ENCODE peak calls at places on chromosomes 12 and 14, in ten cellular contexts. L is brain microvascular endothelial cell, Z is fibroblast of pulmonary artery, F is adrenal gland, R is stomach, I is heart left ventricle, J is Panc1, V is heart right ventricle, U is transverse colon, W is mammary epithelial cell. M is an unnamed sample.

GRCh38 chr12:25861226-25861625 is 97.3 kb upstream of the RASSF8 start:
- DNase-seq in L (no peak), Z (no peak), F (no peak), R (no peak), I (no peak), J (no peak), V (no peak), U (no peak), W (no peak), M (no peak)

GRCh38 chr14:55398679-55399078 is 13.0 kb downstream of the ATG14 start:
- DNase-seq in L (peak; percentile 93), Z (peak; percentile 98), F (peak; percentile 67), R (no peak), I (no peak), J (peak; percentile 68), V (no peak), U (no peak), W (peak; percentile 90), M (no peak)

GRCh38 chr12:87812030-87812429 is 217.2 kb downstream of the C12orf50 start:
- DNase-seq in L (no peak), Z (no peak), F (no peak), R (no peak), I (no peak), J (no peak), V (no peak), U (no peak), W (peak; percentile 62), M (no peak)

GRCh38 chr12:122961551-122962329 is 4.5 kb downstream of the ABCB9 start:
- DNase-seq in L (no peak), Z (no peak), F (no peak), R (peak; percentile 85), I (no peak), J (no peak), V (no peak), U (peak; percentile 79), W (no peak), M (peak; percentile 75)

GRCh38 chr12:116126610-116127009 is 150.9 kb downstream of the MED13L start:
- DNase-seq in L (no peak), Z (peak; percentile 51), F (no peak), R (no peak), I (no peak), J (no peak), V (no peak), U (no peak), W (no peak), M (no peak)

GRCh38 chr12:122097641-122098364 is 19.2 kb downstream of the MLXIP start:
- DNase-seq in L (no peak), Z (peak; percentile 82), F (peak; percentile 65), R (peak; percentile 94), I (peak; percentile 74), J (no peak), V (peak; percentile 55), U (peak; percentile 85), W (no peak), M (peak; percentile 99)

GRCh38 chr12:52801773-52802172 is 5.9 kb upstream of the KRT3 start:
- DNase-seq in L (no peak), Z (no peak), F (no peak), R (no peak), I (no peak), J (no peak), V (no peak), U (no peak), W (no peak), M (no peak)

GRCh38 chr12:53345486-53346195 is 9.5 kb upstream of the SP7 start:
- DNase-seq in L (peak; percentile 37), Z (peak; percentile 61), F (peak; percentile 40), R (peak; percentile 30), I (peak; percentile 84), J (no peak), V (peak; percentile 73), U (no peak), W (no peak), M (no peak)

GRCh38 chr12:6699989-6700645 is 498 bp downstream of the PIANP start:
- DNase-seq in L (no peak), Z (no peak), F (no peak), R (no peak), I (no peak), J (no peak), V (no peak), U (peak; percentile 13), W (no peak), M (no peak)

GRCh38 chr12:4044736-4045432 is 171.7 kb upstream of the PARP11 start:
- DNase-seq in L (no peak), Z (no peak), F (no peak), R (no peak), I (no peak), J (no peak), V (no peak), U (no peak), W (no peak), M (no peak)

GRCh38 chr12:57078519-57079404 is at the start of gene NEMP1:
- DNase-seq in L (peak; percentile 100), Z (peak; percentile 100), F (peak; percentile 98), R (peak; percentile 96), I (peak; percentile 98), J (peak; percentile 100), V (peak; percentile 89), U (peak; percentile 97), W (peak; percentile 100), M (peak; percentile 100)
- TF ChIP-seq CTCF in L (no peak), Z (no peak), F (no peak), R (no peak), I (no peak), J (no peak), V (no peak), U (no peak), W (no peak), M (no peak)

GRCh38 chr14:79575032-79575431 is 636.3 kb downstream of the DIO2 start:
- DNase-seq in L (no peak), Z (no peak), F (no peak), R (no peak), I (no peak), J (no peak), V (no peak), U (no peak), W (no peak), M (no peak)

GRCh38 chr14:79576434-79576833 is 634.9 kb downstream of the DIO2 start:
- DNase-seq in L (no peak), Z (peak; percentile 32), F (peak; percentile 29), R (no peak), I (no peak), J (no peak), V (no peak), U (no peak), W (no peak), M (no peak)

GRCh38 chr14:79580414-79580813 is 630.9 kb downstream of the DIO2 start:
- DNase-seq in L (no peak), Z (no peak), F (no peak), R (no peak), I (no peak), J (no peak), V (no peak), U (no peak), W (no peak), M (no peak)

GRCh38 chr14:79580908-79581307 is 630.4 kb downstream of the DIO2 start:
- DNase-seq in L (no peak), Z (no peak), F (no peak), R (no peak), I (no peak), J (no peak), V (no peak), U (no peak), W (no peak), M (no peak)

DNA sequence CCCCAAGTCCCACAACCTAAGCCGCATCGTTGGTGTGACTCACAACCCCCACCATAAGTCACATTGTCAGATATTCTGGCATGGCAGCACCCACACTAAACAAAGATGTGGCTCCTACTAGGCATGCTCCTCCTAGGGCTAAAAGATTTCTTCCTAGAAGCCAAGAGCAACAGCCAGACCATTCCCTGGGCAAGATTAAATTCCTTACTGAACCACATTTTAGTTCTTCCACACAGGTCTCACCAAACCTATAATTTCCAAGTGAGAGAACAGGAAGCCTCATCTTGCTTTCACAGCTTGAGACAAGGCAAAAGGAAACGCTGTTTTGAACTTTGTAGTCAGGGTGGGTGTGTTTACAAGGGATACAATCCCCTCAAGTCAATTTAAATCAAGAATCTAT is 632.8 kb downstream of the DIO2 start:
- DNase-seq in L (no peak), Z (no peak), F (no peak), R (no peak), I (no peak), J (no peak), V (no peak), U (no peak), W (no peak), M (no peak)
- H3K4me3 ChIP-seq in L (no peak overlapping the region), Z (no peak overlapping the region), F (no peak overlapping the region), R (no peak overlapping the region), I (no peak overlapping the region), J (no peak overlapping the region), V (no peak overlapping the region), U (no peak overlapping the region), W (no peak overlapping the region), M (no peak overlapping the region)

GRCh38 chr12:38995249-38995648 is 89.9 kb upstream of the CPNE8 start:
- DNase-seq in L (no peak), Z (no peak), F (no peak), R (no peak), I (no peak), J (no peak), V (no peak), U (no peak), W (no peak), M (no peak)

GRCh38 chr12:39003541-39004160 is 98.3 kb upstream of the CPNE8 start:
- DNase-seq in L (no peak), Z (no peak), F (no peak), R (no peak), I (no peak), J (no peak), V (no peak), U (no peak), W (no peak), M (no peak)

GRCh38 chr12:39000370-39000769 is 95.0 kb upstream of the CPNE8 start:
- DNase-seq in L (no peak), Z (no peak), F (no peak), R (no peak), I (no peak), J (no peak), V (no peak), U (no peak), W (no peak), M (no peak)

GRCh38 chr12:38998887-38999482 is 93.6 kb upstream of the CPNE8 start:
- DNase-seq in L (no peak), Z (no peak), F (no peak), R (no peak), I (no peak), J (no peak), V (no peak), U (no peak), W (no peak), M (no peak)
- TF ChIP-seq CTCF in L (no peak), Z (no peak), F (no peak), R (no peak), I (no peak), J (no peak), V (no peak), U (no peak), W (no peak), M (no peak)

DNA sequence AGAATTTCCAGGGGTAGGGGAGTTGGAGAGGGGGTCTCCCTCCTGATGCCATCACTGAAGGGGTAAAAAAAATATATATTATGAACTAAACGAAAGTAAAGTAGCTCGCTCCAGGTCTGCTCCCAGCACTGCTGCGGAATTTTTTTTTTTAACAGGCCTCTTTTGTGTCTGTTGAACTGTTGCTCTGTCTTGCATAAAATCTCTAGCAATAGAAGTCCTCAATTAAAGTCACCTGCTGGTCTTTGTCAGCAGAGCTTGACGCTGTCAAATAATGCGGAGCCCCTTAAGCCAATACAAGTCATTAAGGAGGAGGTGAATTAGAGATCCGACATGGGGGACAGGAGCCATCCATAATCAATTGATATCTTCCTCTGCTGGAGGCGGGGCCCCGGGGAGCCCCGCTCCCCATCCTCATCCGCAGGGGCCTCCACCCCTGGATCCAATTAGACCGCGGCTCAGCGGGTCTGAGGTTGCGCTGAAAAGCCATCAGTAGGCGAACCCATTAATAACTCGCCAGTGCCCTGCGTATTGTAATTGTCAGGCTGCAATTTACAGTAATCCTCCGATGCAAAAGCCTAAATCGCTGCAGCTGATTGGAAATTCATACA is 85.6 kb downstream of the DICER1 start:
- DNase-seq in L (no peak), Z (no peak), F (no peak), R (no peak), I (no peak), J (no peak), V (no peak), U (no peak), W (no peak), M (no peak)
- H3K4me3 ChIP-seq in L (no peak overlapping the region), Z (no peak overlapping the region), F (no peak overlapping the region), R (no peak overlapping the region), I (no peak overlapping the region), J (no peak overlapping the region), V (no peak overlapping the region), U (no peak overlapping the region), W (no peak overlapping the region), M (no peak overlapping the region)